ENCODE peak calls at places on chromosome 19, in nine cellular contexts. R is hepatocyte; L is Panc1; N is breast epithelium; I is right lobe of liver; S is PC-3; A is CD4-positive, CD25-positive, alpha-beta regulatory T cell; W is astrocyte; C is heart left ventricle. O is an unnamed sample. For H3K4me1, the result is how much of the 10 kb centered on the place peaks cover.

GRCh38 chr19:21260164-21260847 is 68.9 kb downstream of the ZNF708 start:
- DNase-seq in R (no peak), L (no peak), N (no peak), I (no peak), S (no peak), A (no peak), W (no peak), C (no peak), O (no peak)

GRCh38 chr19:42113641-42114348 is 18.5 kb downstream of the POU2F2 start:
- DNase-seq in R (peak), L (peak), N (no peak), I (no peak), S (peak), A (no peak), W (peak), C (no peak), O (no peak)

GRCh38 chr19:40193587-40193849 is 2.3 kb downstream of the MAP3K10 start:
- DNase-seq in R (no peak), L (no peak), N (no peak), I (no peak), S (no peak), A (no peak), W (peak), C (no peak), O (no peak)

GRCh38 chr19:13920940-13921744 is 15.1 kb downstream of the CC2D1A start:
- DNase-seq in R (no peak), L (no peak), N (no peak), I (no peak), S (peak), A (peak), W (peak), C (no peak), O (no peak)

GRCh38 chr19:9014809-9015208 is 4.6 kb upstream of the MUC16 start:
- DNase-seq in R (no peak), L (no peak), N (no peak), I (no peak), S (no peak), A (no peak), W (no peak), C (no peak), O (no peak)

GRCh38 chr19:45047188-45047797 is 8.4 kb downstream of the CLASRP start:
- DNase-seq in R (no peak), L (no peak), N (no peak), I (no peak), S (no peak), A (no peak), W (no peak), C (no peak), O (no peak)

GRCh38 chr19:52923782-52924593 is 760 bp upstream of the ZNF888 start:
- DNase-seq in R (peak), L (no peak), N (peak), I (peak), S (peak), A (no peak), W (no peak), C (peak), O (peak)

GRCh38 chr19:31383553-31383952 is 34.3 kb upstream of the TSHZ3 start:
- DNase-seq in R (no peak), L (no peak), N (no peak), I (no peak), S (no peak), A (no peak), W (no peak), C (no peak), O (no peak)

GRCh38 chr19:12247644-12248222 is 47.0 kb downstream of the ZNF44 start:
- DNase-seq in R (no peak), L (no peak), N (no peak), I (no peak), S (no peak), A (no peak), W (no peak), C (no peak), O (no peak)

GRCh38 chr19:14428882-14429416 is 4.2 kb upstream of the PKN1 start:
- DNase-seq in R (no peak), L (no peak), N (no peak), I (no peak), S (no peak), A (no peak), W (no peak), C (no peak), O (no peak)

GRCh38 chr19:41175825-41176734 is 16.9 kb upstream of the CYP2S1 start:
- DNase-seq in R (peak), L (no peak), N (peak), I (no peak), S (peak), A (peak), W (peak), C (peak), O (peak)

GRCh38 chr19:14519860-14520407 is 1.7 kb upstream of the DNAJB1 start:
- DNase-seq in R (no peak), L (no peak), N (no peak), I (peak), S (peak), A (no peak), W (peak), C (no peak), O (no peak)

GRCh38 chr19:54262066-54262465 is 5.0 kb upstream of the LILRB5 start:
- DNase-seq in R (no peak), L (no peak), N (no peak), I (peak), S (no peak), A (no peak), W (no peak), C (no peak), O (peak)

GRCh38 chr19:15476334-15476733 is 3.0 kb downstream of the PGLYRP2 start:
- DNase-seq in R (no peak), L (no peak), N (no peak), I (no peak), S (no peak), A (no peak), W (no peak), C (no peak), O (no peak)

GRCh38 chr19:19159534-19159933 is 10.5 kb downstream of the MEF2B start:
- DNase-seq in R (no peak), L (no peak), N (no peak), I (no peak), S (no peak), A (no peak), W (no peak), C (no peak), O (no peak)

GRCh38 chr19:43481701-43482100 is 16.3 kb upstream of the LYPD3 start:
- DNase-seq in R (no peak), L (no peak), N (no peak), I (no peak), S (no peak), A (no peak), W (no peak), C (no peak), O (no peak)

GRCh38 chr19:18831524-18832330 is at the start of gene UPF1:
- DNase-seq in R (peak), L (peak), N (peak), I (peak), S (peak), A (peak), W (peak), C (peak), O (peak)

GRCh38 chr19:54325194-54325621 is 12.2 kb upstream of the LILRA5 start:
- DNase-seq in R (peak), L (peak), N (no peak), I (no peak), S (peak), A (peak), W (no peak), C (no peak), O (peak)

GRCh38 chr19:42185281-42185680 is 32.2 kb downstream of the DEDD2 start:
- DNase-seq in R (no peak), L (no peak), N (no peak), I (no peak), S (no peak), A (peak), W (peak), C (no peak), O (no peak)

GRCh38 chr19:54160182-54160811 is 776 bp upstream of the LENG1 start:
- DNase-seq in R (peak), L (no peak), N (no peak), I (peak), S (peak), A (no peak), W (no peak), C (no peak), O (no peak)

GRCh38 chr19:52665529-52665928 is 27.4 kb upstream of the ZNF83 start:
- DNase-seq in R (peak), L (peak), N (no peak), I (no peak), S (peak), A (no peak), W (peak), C (no peak), O (no peak)

GRCh38 chr19:9608912-9609311 is 12.1 kb downstream of the ZNF561 start:
- DNase-seq in R (no peak), L (no peak), N (no peak), I (no peak), S (no peak), A (no peak), W (no peak), C (no peak), O (no peak)

GRCh38 chr19:49347835-49348234 is 12.6 kb downstream of the CD37 start:
- DNase-seq in R (peak), L (no peak), N (no peak), I (no peak), S (peak), A (no peak), W (peak), C (no peak), O (no peak)

GRCh38 chr19:41998246-41999020 is 4.4 kb upstream of the ATP1A3 start:
- DNase-seq in R (peak), L (no peak), N (no peak), I (no peak), S (peak), A (no peak), W (no peak), C (no peak), O (no peak)

GRCh38 chr19:27748551-27749152 is 1464.3 kb downstream of the UQCRFS1 start:
- DNase-seq in R (no peak), L (no peak), N (no peak), I (no peak), S (no peak), A (no peak), W (no peak), C (no peak), O (peak)

GRCh38 chr19:21328885-21329605 is at the start of gene ZNF708:
- DNase-seq in R (peak), L (peak), N (peak), I (peak), S (peak), A (peak), W (peak), C (peak), O (peak)

GRCh38 chr19:49833594-49833993 is 15.5 kb downstream of the MED25 start:
- DNase-seq in R (no peak), L (no peak), N (no peak), I (no peak), S (no peak), A (no peak), W (no peak), C (no peak), O (no peak)

GRCh38 chr19:51001495-51001894 is at the start of gene KLK8:
- DNase-seq in R (no peak), L (no peak), N (peak), I (no peak), S (no peak), A (no peak), W (no peak), C (no peak), O (no peak)

GRCh38 chr19:802497-802887 is 5.2 kb downstream of the PTBP1 start:
- DNase-seq in R (no peak), L (no peak), N (no peak), I (no peak), S (no peak), A (no peak), W (no peak), C (no peak), O (no peak)
- H3K4me1 ChIP-seq in R (under half), L (under half), N (under half), I (under half), S (under half), A (half or more), W (under half), C (half or more), O (under half)

DNA sequence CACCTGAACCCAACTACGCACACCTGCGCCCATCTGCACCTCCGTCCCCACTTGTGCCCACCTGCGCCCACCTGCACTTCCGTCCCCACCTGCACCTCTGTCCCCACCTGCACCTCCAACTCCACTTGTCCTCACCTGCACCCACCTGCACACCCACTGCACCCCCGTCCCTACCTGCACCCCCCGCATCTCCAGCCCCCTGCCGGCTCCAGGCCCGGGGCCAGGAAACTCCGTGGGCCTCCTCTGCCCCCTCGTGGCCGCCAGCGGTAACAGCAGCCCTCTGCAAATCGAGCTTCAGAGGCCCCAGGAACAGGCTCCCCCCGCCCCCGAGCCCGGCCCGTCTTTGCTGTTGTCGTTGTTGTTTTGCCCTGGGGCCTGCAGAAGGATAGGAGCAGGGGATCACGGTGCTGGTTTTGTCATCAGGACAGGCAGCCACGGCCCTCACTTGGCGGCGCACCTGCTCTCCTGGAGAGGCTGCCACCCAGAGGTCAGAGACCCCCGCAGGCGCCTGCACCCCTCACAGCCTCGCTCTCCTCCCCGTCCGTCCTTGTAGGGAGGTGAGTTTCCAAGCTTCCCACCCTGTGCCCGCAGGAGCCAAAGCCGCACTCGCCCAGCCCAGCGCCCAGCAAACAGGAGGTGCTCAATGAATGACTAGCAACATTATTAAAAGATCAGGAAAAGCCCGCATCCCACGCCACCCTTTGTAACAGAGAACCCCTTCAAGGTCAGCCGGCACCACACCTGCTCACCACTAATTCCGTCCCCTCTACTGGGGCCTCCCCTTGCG is 65.4 kb downstream of the GNG7 start:
- DNase-seq in R (peak), L (no peak), N (no peak), I (peak), S (peak), A (peak), W (no peak), C (peak), O (peak)
- H3K4me1 ChIP-seq in R (under half), L (under half), N (under half), I (under half), S (under half), A (under half), W (under half), C (under half), O (under half)

GRCh38 chr19:38674388-38675133 is 27.1 kb downstream of the ACTN4 start:
- DNase-seq in R (peak), L (no peak), N (peak), I (no peak), S (no peak), A (no peak), W (peak), C (peak), O (no peak)
- H3K4me1 ChIP-seq in R (half or more), L (half or more), N (under half), I (under half), S (under half), A (half or more), W (half or more), C (half or more), O (half or more)

GRCh38 chr19:46350029-46350757 is 3.3 kb downstream of the PPP5C start:
- DNase-seq in R (no peak), L (no peak), N (no peak), I (no peak), S (no peak), A (no peak), W (no peak), C (no peak), O (no peak)
- H3K4me1 ChIP-seq in R (under half), L (under half), N (under half), I (under half), S (under half), A (half or more), W (under half), C (under half), O (half or more)

GRCh38 chr19:29083863-29084262 is 129.1 kb downstream of the UQCRFS1 start:
- DNase-seq in R (no peak), L (no peak), N (no peak), I (no peak), S (no peak), A (no peak), W (no peak), C (no peak), O (no peak)

GRCh38 chr19:29084266-29084665 is 128.7 kb downstream of the UQCRFS1 start:
- DNase-seq in R (peak), L (no peak), N (no peak), I (no peak), S (peak), A (no peak), W (no peak), C (no peak), O (no peak)

GRCh38 chr19:29086182-29086581 is 126.8 kb downstream of the UQCRFS1 start:
- DNase-seq in R (peak), L (no peak), N (no peak), I (no peak), S (no peak), A (no peak), W (no peak), C (no peak), O (no peak)

GRCh38 chr19:29086646-29087045 is 126.3 kb downstream of the UQCRFS1 start:
- DNase-seq in R (no peak), L (no peak), N (no peak), I (no peak), S (no peak), A (no peak), W (no peak), C (no peak), O (no peak)

DNA sequence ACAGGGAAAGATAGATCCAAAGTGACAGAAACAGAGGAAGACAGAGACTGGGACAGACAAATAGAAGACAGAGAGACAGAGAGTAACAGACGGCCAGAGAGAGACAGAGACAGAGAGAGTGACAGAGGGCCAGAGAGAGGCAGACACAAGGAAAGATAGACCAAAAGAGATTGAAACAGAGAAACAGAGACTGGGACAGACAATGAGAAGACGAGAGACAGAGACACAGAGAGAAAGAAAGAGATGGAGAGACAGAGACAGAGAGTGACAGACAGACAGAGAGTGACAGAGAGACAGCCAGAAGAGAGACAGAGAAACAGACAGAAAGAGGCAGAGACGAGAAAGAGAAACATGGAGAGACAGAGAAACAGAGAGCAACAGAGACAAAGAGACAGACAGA is 127.3 kb downstream of the UQCRFS1 start:
- DNase-seq in R (no peak), L (no peak), N (no peak), I (no peak), S (no peak), A (no peak), W (no peak), C (no peak), O (no peak)
- H3K4me1 ChIP-seq in R (under half), L (under half), N (under half), I (under half), S (under half), A (under half), W (under half), C (under half), O (under half)

GRCh38 chr19:46493236-46494114 is 2.2 kb downstream of the PNMA8B start:
- DNase-seq in R (no peak), L (no peak), N (no peak), I (no peak), S (no peak), A (peak), W (no peak), C (peak), O (peak)
- H3K4me1 ChIP-seq in R (under half), L (under half), N (under half), I (under half), S (under half), A (under half), W (under half), C (under half), O (under half)

GRCh38 chr19:16584825-16585801 is 12.9 kb upstream of the SLC35E1 start:
- DNase-seq in R (no peak), L (no peak), N (no peak), I (no peak), S (no peak), A (no peak), W (no peak), C (no peak), O (no peak)

GRCh38 chr19:16585808-16586476 is 13.7 kb upstream of the SLC35E1 start:
- DNase-seq in R (no peak), L (no peak), N (no peak), I (no peak), S (no peak), A (no peak), W (no peak), C (no peak), O (no peak)

GRCh38 chr19:16581145-16581970 is 9.1 kb upstream of the SLC35E1 start:
- DNase-seq in R (no peak), L (no peak), N (no peak), I (no peak), S (no peak), A (no peak), W (no peak), C (no peak), O (no peak)

GRCh38 chr19:16581971-16582343 is 9.7 kb upstream of the SLC35E1 start:
- DNase-seq in R (no peak), L (no peak), N (no peak), I (no peak), S (no peak), A (no peak), W (no peak), C (no peak), O (no peak)

DNA sequence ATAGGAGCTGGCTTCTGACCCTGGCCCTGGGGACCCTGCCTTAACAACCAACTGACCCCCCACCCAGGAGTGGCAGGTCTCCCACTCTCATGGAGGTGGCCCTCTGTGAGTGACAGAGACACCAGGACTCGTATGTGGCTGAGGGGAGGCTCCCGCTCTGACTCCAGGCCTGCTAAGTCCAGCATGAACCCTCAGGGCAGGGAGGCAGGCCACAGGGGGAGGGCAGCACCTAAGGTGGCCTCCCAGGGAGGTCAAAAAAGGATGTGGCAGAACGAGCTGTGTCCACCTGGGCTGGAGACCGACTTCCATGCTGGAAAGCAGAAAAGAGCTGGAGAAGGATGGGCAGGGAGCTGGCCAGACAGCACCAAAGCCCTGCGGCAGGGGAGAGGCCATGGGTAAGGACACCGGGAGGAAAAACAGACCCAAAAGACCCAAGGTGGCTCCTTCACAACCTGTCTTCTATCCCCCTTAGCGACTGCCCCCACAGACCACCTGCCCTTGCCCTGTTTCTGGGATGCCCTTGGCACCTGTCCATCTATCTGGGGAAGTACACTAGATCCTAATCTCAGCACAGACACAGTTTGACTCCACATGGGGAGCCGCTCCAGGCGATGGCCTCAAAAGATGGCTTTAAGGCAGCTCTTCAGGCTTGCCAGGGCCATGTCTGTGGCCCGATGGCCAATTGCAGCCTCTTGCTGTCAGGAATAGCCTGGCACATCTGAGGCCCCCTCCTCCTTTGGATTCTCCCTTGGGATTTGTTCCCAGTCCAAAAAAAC is 10.5 kb upstream of the SLC35E1 start:
- DNase-seq in R (no peak), L (no peak), N (no peak), I (no peak), S (no peak), A (no peak), W (no peak), C (no peak), O (no peak)
- H3K4me1 ChIP-seq in R (under half), L (under half), N (under half), I (under half), S (under half), A (half or more), W (under half), C (half or more), O (half or more)

GRCh38 chr19:7528522-7529245 is 6.3 kb downstream of the MCOLN1 start:
- DNase-seq in R (no peak), L (no peak), N (no peak), I (no peak), S (no peak), A (no peak), W (no peak), C (no peak), O (no peak)
- H3K4me1 ChIP-seq in R (under half), L (under half), N (under half), I (under half), S (under half), A (under half), W (under half), C (under half), O (under half)

GRCh38 chr19:5076440-5077208 is 107.7 kb downstream of the KDM4B start:
- DNase-seq in R (no peak), L (no peak), N (no peak), I (no peak), S (no peak), A (no peak), W (no peak), C (no peak), O (no peak)
- H3K4me1 ChIP-seq in R (under half), L (under half), N (under half), I (under half), S (under half), A (under half), W (under half), C (under half), O (under half)